ENCODE peak calls at places on chromosomes 16 and 17, in four cellular contexts. Z is esophagus muscularis mucosa, Y is right lobe of liver, W is body of pancreas. H is an unnamed sample. For H3K36me3, the result is how much of the 10 kb centered on the place peaks cover.

GRCh38 chr17:61474235-61474927 is 22.2 kb downstream of the TBX4 start:
- DNase-seq in Z (no peak), Y (no peak), W (no peak), H (no peak)

GRCh38 chr16:87416826-87417471 is 24.8 kb downstream of the MAP1LC3B start:
- DNase-seq in Z (no peak), Y (no peak), W (peak), H (peak)

GRCh38 chr16:4272114-4272954 is 489 bp downstream of the TFAP4 start:
- DNase-seq in Z (no peak), Y (peak), W (peak), H (peak)

GRCh38 chr16:12729448-12729847 is 74.2 kb downstream of the CPPED1 start:
- DNase-seq in Z (no peak), Y (no peak), W (no peak), H (no peak)

GRCh38 chr16:26648851-26649250 is 417.9 kb upstream of the C16orf82 start:
- DNase-seq in Z (peak), Y (no peak), W (no peak), H (no peak)

GRCh38 chr17:7767425-7768021 is 50.0 kb downstream of the DNAH2 start:
- DNase-seq in Z (no peak), Y (no peak), W (peak), H (no peak)

GRCh38 chr17:42163113-42163512 is 8.3 kb upstream of the RAB5C start:
- DNase-seq in Z (no peak), Y (no peak), W (no peak), H (no peak)

GRCh38 chr17:79981090-79981489 is 54.6 kb downstream of the TBC1D16 start:
- DNase-seq in Z (no peak), Y (no peak), W (no peak), H (no peak)

GRCh38 chr16:69311533-69312388 is 611 bp downstream of the VPS4A start:
- DNase-seq in Z (no peak), Y (peak), W (peak), H (peak)
- TF ChIP-seq CTCF in Z (no peak), Y (no peak), W (peak), H (no peak)

DNA sequence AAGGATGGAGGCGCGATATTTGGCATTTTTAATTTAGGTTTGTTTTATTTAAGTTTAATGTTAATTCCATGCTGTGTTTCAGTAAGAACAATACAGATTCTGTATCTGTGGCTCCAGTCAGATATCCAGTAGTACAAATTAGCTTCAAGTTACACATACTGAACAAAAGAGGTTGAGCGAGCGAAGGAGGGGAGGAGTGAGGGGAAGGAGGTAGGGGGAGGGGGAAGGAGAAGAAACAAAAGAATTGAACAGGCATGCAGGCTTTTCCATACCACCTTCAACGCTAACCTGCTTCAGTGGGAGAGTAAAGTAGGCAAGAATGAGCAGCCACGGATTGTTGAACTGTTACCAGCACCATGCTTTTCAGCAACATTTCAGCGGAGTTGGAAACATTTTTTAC is 55.5 kb downstream of the YWHAE start:
- DNase-seq in Z (no peak), Y (no peak), W (no peak), H (no peak)
- H3K36me3 ChIP-seq in Z (under half), Y (under half), W (under half), H (under half)

GRCh38 chr16:29862884-29863668 is at the start of gene CDIPT:
- DNase-seq in Z (peak), Y (peak), W (peak), H (peak)
- TF ChIP-seq POLR2A in Z (peak), Y (peak), W (peak), H (peak)

GRCh38 chr17:1755993-1756306 is 5.9 kb upstream of the SERPINF1 start:
- DNase-seq in Z (no peak), Y (no peak), W (no peak), H (no peak)

GRCh38 chr17:1753767-1754429 is 8.0 kb upstream of the SERPINF1 start:
- DNase-seq in Z (no peak), Y (no peak), W (no peak), H (no peak)

GRCh38 chr17:1754430-1755112 is 7.3 kb upstream of the SERPINF1 start:
- DNase-seq in Z (no peak), Y (peak), W (no peak), H (no peak)

GRCh38 chr17:1752425-1752941 is 9.4 kb upstream of the SERPINF1 start:
- DNase-seq in Z (no peak), Y (no peak), W (peak), H (peak)

GRCh38 chr17:1755252-1755992 is 6.4 kb upstream of the SERPINF1 start:
- DNase-seq in Z (no peak), Y (peak), W (no peak), H (no peak)
- TF ChIP-seq CTCF in Z (no peak), Y (no peak), W (no peak), H (no peak)

GRCh38 chr16:2251281-2252111 is at the start of gene ECI1:
- DNase-seq in Z (peak), Y (peak), W (peak), H (peak)
- H3K36me3 ChIP-seq in Z (half or more), Y (under half), W (under half), H (under half)

DNA sequence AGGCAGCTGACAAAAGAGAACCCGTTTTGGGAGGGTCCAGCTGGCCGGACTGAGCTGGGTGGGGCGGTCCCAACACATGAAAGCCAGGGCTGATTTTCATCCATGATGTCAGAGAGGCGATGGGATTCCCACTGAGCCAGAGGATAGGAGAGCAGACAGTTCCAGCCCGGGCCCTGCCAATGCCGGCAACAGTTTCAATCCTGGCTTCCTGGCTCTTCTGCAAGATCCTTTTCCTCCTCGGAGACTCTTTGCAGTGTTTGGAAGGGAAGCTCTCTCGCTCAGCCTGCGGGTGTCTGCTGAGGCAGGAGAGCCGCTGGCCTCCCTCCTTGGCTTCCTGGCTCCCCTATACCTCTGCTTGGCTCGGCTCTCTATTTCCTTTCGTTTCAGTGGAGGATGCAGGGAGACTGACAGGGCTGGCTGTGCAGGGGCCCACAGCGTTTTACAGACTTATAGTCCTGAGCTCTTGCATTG is 145.5 kb upstream of the SOX9 start:
- DNase-seq in Z (no peak), Y (no peak), W (peak), H (no peak)
- TF ChIP-seq POLR2A in Z (no peak), Y (no peak), W (no peak), H (no peak)

GRCh38 chr16:10039220-10040096 is 142.8 kb downstream of the GRIN2A start:
- DNase-seq in Z (no peak), Y (no peak), W (peak), H (no peak)
- TF ChIP-seq CTCF in Z (peak), Y (no peak), W (no peak), H (peak)

DNA sequence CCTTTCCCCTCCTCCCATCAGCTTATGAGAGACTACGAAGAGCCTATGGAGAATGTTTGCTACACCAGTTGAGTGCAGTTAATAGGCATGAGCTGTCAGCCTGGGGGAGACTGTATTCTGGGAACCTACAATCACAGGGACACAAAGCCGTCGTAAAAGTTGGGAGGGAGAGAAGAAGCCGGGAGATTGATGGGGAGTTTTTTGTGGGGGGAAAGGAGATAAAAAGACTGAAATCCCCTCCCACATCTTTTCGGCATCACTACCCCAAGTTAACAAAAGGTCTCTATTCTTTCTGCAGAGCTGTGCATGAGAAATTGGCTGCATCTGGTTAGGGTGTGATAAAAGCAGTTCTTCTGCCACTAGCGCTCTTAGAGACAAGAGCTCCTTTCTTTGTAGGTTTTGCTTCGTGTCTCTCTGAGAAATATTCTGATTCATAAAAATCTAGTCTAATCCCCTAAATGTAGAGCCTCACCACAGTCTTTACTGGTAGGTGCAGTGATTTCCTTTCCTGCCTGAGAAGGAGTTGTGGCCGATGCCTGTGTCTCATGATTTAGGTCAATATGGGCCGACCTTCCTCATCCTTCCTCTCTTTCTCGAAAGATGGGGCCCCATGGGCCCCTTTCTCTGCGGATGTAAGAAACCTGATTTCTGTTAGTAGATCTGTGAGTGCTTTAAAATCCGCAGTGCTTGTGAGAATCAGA is 77.4 kb downstream of the BPTF start:
- DNase-seq in Z (no peak), Y (no peak), W (no peak), H (no peak)
- H3K36me3 ChIP-seq in Z (half or more), Y (under half), W (under half), H (under half)

DNA sequence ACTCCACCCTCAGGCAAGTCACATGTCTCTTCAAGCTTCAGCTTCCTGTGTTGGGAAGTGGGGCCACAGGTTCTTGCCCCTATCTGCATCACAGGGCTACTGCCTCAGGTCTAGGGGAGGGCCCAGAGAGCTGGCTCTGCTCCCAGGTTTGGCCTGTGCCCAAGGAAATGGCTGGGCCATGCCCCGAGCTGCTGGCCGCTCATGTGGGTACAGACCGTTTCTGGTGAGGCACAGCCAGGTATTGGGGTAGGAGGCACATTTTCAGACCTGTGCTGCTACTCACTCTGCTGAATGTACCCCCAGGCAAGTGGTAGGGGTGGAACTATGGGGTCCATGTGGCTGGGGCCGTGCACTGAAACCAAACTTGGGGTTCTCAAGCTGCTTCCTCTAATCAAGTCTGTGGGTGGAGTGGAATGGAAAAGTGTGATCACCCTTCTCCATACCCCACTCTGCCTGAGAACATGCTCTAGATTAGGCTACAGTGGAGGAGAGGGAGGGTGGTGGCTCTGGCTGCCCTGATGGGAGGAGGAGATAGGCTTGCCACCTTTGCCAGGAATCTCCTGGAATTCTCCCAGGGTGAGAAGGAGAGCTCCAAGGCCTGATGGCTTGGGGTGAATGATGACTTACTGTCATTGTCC is 4.6 kb downstream of the GAS2L2 start:
- DNase-seq in Z (no peak), Y (peak), W (peak), H (peak)
- TF ChIP-seq POLR2A in Z (no peak), Y (no peak), W (no peak), H (no peak)

GRCh38 chr17:14738652-14738988 is 437.7 kb downstream of the HS3ST3B1 start:
- DNase-seq in Z (peak), Y (no peak), W (no peak), H (peak)

GRCh38 chr17:14741516-14741915 is 440.6 kb downstream of the HS3ST3B1 start:
- DNase-seq in Z (peak), Y (no peak), W (no peak), H (no peak)

GRCh38 chr17:14739656-14740431 is 439.0 kb downstream of the HS3ST3B1 start:
- DNase-seq in Z (peak), Y (no peak), W (no peak), H (no peak)

GRCh38 chr17:14736631-14737030 is 435.8 kb downstream of the HS3ST3B1 start:
- DNase-seq in Z (no peak), Y (no peak), W (no peak), H (no peak)

DNA sequence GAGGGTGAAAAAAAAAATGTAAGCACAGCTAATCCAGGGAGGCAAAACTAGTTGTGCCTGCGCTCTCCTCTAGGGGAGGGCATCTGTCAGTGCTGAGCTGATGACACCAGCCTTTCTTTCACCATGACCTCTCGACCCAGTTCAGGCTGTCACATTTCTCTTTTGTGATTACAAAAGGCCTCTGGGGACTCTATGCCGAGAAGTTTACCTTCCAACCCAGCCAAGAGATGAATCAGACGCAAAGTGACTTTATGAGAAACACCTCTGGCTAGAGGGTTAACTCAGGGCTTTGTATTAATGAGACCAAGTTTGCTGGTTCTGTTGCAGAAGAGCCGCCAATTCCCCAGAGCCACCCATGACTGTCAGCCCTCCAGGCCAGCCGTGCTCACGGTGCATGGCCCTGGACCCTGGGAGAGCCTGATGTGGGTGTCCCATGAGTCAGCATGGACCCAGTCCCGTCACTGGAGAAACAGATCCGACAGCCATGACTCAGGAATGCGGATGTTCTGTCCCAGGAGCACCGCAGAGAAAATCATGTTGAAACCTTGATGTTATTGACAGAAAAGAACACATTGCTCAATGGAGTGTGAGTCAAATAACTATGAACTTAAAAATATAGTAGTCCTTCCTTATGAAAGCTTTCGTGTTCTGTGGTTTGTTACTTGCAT is 437.2 kb downstream of the HS3ST3B1 start:
- DNase-seq in Z (peak), Y (peak), W (peak), H (peak)
- TF ChIP-seq CTCF in Z (no peak), Y (peak), W (no peak), H (peak)